ENCODE peak calls at places on chromosomes 3 and 15, in five cellular contexts. F is GM12878, T is GM12891, P is H1, V is SK-N-SH. U is an unnamed sample.

GRCh38 chr3:100002599-100003350 is 111.5 kb downstream of the FILIP1L start:
- DNase-seq in V (no peak), P (no peak), T (no peak), F (no peak), U (no peak)

GRCh38 chr3:107999215-107999775 is 91.5 kb downstream of the CD47 start:
- DNase-seq in T (no peak), P (peak; percentile 34), V (no peak), F (no peak), U (no peak)

GRCh38 chr3:113051827-113052226 is 61.0 kb downstream of the GTPBP8 start:
- DNase-seq in T (no peak), P (no peak), F (no peak), V (no peak), U (no peak)

GRCh38 chr3:129651316-129652202 is 45.1 kb upstream of the PLXND1 start:
- DNase-seq in P (no peak), F (no peak), T (no peak), V (no peak), U (no peak)

GRCh38 chr3:167116120-167116922 is 263.8 kb downstream of the ZBBX start:
- DNase-seq in V (no peak), P (no peak), F (no peak), T (no peak), U (no peak)

GRCh38 chr3:171183042-171183441 is 156.5 kb upstream of the SLC2A2 start:
- DNase-seq in P (no peak), T (no peak), F (no peak), V (no peak), U (no peak)

GRCh38 chr15:47586653-47587224 is 130.6 kb upstream of the SEMA6D start:
- DNase-seq in F (no peak), P (no peak), T (no peak), V (no peak), U (no peak)

GRCh38 chr15:75809986-75810750 is 33.1 kb upstream of the UBE2Q2 start:
- DNase-seq in V (peak; percentile 39), T (no peak), P (peak; percentile 33), F (no peak), U (no peak)

GRCh38 chr3:9681723-9682081 is 21.9 kb upstream of the CPNE9 start:
- DNase-seq in P (no peak), F (no peak), T (no peak), V (no peak), U (no peak)

GRCh38 chr3:31166249-31166885 is 271.9 kb upstream of the GADL1 start:
- DNase-seq in F (no peak), V (no peak), T (no peak), P (no peak), U (no peak)

GRCh38 chr3:126895178-126896066 is 87.5 kb upstream of the PLXNA1 start:
- DNase-seq in T (no peak), P (no peak), F (no peak), V (no peak), U (no peak)

GRCh38 chr3:124650798-124651197 is 79.5 kb upstream of the UMPS start:
- DNase-seq in F (peak; percentile 65), T (no peak), P (no peak), V (no peak), U (peak; percentile 19)

GRCh38 chr15:27336676-27337075 is 365.7 kb downstream of the GABRG3 start:
- DNase-seq in V (no peak), T (no peak), F (no peak), P (no peak), U (no peak)

GRCh38 chr3:9947025-9947995 is 4.9 kb downstream of the PRRT3 start:
- DNase-seq in P (no peak), V (peak; percentile 85), F (no peak), T (no peak), U (no peak)

GRCh38 chr15:96342611-96343528 is 12.4 kb downstream of the NR2F2 start:
- DNase-seq in V (no peak), T (no peak), F (no peak), P (no peak), U (no peak)

GRCh38 chr3:35663471-35663870 is 24.1 kb downstream of the ARPP21 start:
- DNase-seq in V (no peak), P (no peak), T (no peak), F (no peak), U (no peak)

GRCh38 chr3:69095636-69096035 is 10.9 kb downstream of the ARL6IP5 start:
- DNase-seq in T (no peak), P (no peak), V (no peak), F (no peak), U (no peak)

GRCh38 chr3:188309437-188310269 is 155.7 kb downstream of the LPP start:
- DNase-seq in T (no peak), F (peak; percentile 54), P (no peak), V (no peak), U (no peak)

GRCh38 chr15:101043011-101043410 is 123.9 kb downstream of the LRRK1 start:
- DNase-seq in V (no peak), F (no peak), P (no peak), T (no peak), U (no peak)

GRCh38 chr3:161273589-161274218 is 52.6 kb downstream of the NMD3 start:
- DNase-seq in T (no peak), F (no peak), P (no peak), V (peak; percentile 6), U (no peak)

GRCh38 chr3:175433026-175433668 is 574.0 kb downstream of the NAALADL2 start:
- DNase-seq in V (no peak), T (no peak), F (no peak), P (no peak), U (no peak)

GRCh38 chr15:49620174-49620573 is 444 bp downstream of the FAM227B start:
- DNase-seq in T (no peak), F (no peak), V (no peak), P (no peak), U (no peak)

GRCh38 chr3:15377961-15378791 is 45.8 kb upstream of the SH3BP5 start:
- DNase-seq in P (peak; percentile 66), F (peak; percentile 81), T (peak; percentile 33), V (peak; percentile 79), U (no peak)

GRCh38 chr3:194910414-194910979 is 224.8 kb downstream of the FAM43A start:
- DNase-seq in V (no peak), T (no peak), P (no peak), F (no peak), U (no peak)

GRCh38 chr3:117486709-117487394 is 777.3 kb downstream of the TUSC7 start:
- DNase-seq in T (no peak), F (peak; percentile 40), P (no peak), V (peak; percentile 6), U (no peak)

GRCh38 chr3:114741066-114741465 is 406.0 kb downstream of the ZBTB20 start:
- DNase-seq in P (no peak), T (no peak), F (no peak), V (no peak), U (no peak)

GRCh38 chr3:9253327-9253726 is 3.9 kb upstream of the SRGAP3 start:
- DNase-seq in P (no peak), F (no peak), V (no peak), T (no peak), U (no peak)

GRCh38 chr3:55440406-55440708 is 46.7 kb downstream of the WNT5A start:
- DNase-seq in T (no peak), F (no peak), P (no peak), V (no peak), U (no peak)

GRCh38 chr3:38117163-38117716 is 19.7 kb downstream of the ACAA1 start:
- DNase-seq in P (no peak), T (no peak), F (no peak), V (no peak), U (no peak)

GRCh38 chr3:134066539-134067310 is 37.0 kb upstream of the SLCO2A1 start:
- DNase-seq in P (no peak), T (no peak), F (no peak), V (no peak), U (no peak)

GRCh38 chr15:29097168-29097567 is 172.5 kb downstream of the NSMCE3 start:
- DNase-seq in F (no peak), T (no peak), V (no peak), P (no peak), U (no peak)

GRCh38 chr15:69034352-69034751 is 19.9 kb downstream of the NOX5 start:
- DNase-seq in V (no peak), P (no peak), T (no peak), F (no peak), U (no peak)

GRCh38 chr15:69035918-69036258 is 21.4 kb downstream of the NOX5 start:
- DNase-seq in V (no peak), F (no peak), P (no peak), T (no peak), U (no peak)

GRCh38 chr15:69037482-69037881 is 23.0 kb downstream of the NOX5 start:
- DNase-seq in V (no peak), P (no peak), T (no peak), F (no peak), U (no peak)

GRCh38 chr15:69036856-69037255 is 22.4 kb downstream of the NOX5 start:
- DNase-seq in V (no peak), P (no peak), F (no peak), T (no peak), U (no peak)

GRCh38 chr15:69035205-69035917 is 20.9 kb downstream of the NOX5 start:
- DNase-seq in P (peak; percentile 21), F (no peak), T (no peak), V (no peak), U (no peak)
- TF ChIP-seq TAF1 in P (no peak), F (no peak), T (no peak), V (no peak), U (no peak)

GRCh38 chr15:87753539-87753938 is 503.0 kb downstream of the NTRK3 start:
- DNase-seq in T (no peak), P (no peak), V (no peak), F (no peak), U (no peak)

GRCh38 chr15:87755226-87755625 is 501.3 kb downstream of the NTRK3 start:
- DNase-seq in V (no peak), P (no peak), F (no peak), T (no peak), U (no peak)

GRCh38 chr15:87748483-87748882 is 508.1 kb downstream of the NTRK3 start:
- DNase-seq in P (no peak), V (no peak), T (no peak), F (no peak), U (no peak)

GRCh38 chr15:87756072-87756471 is 500.5 kb downstream of the NTRK3 start:
- DNase-seq in V (no peak), F (no peak), P (no peak), T (no peak), U (no peak)

GRCh38 chr15:87752250-87752951 is 504.1 kb downstream of the NTRK3 start:
- DNase-seq in P (no peak), F (no peak), V (no peak), T (no peak), U (no peak)
- TF ChIP-seq TAF1 in P (no peak), F (no peak), V (no peak), T (no peak), U (no peak)

GRCh38 chr15:40844543-40844981 is 714 bp downstream of the SPINT1 start:
- DNase-seq in F (no peak), T (peak; percentile 60), V (peak; percentile 74), P (no peak), U (no peak)
- TF ChIP-seq TAF1 in F (no peak), T (no peak), V (no peak), P (no peak), U (no peak)

GRCh38 chr3:22859618-22860017 is 343.5 kb upstream of the UBE2E2 start:
- DNase-seq in P (no peak), T (no peak), V (no peak), F (no peak), U (no peak)

GRCh38 chr3:22858486-22858885 is 344.6 kb upstream of the UBE2E2 start:
- DNase-seq in F (no peak), P (no peak), V (no peak), T (no peak), U (no peak)

GRCh38 chr3:22861426-22861825 is 341.7 kb upstream of the UBE2E2 start:
- DNase-seq in F (no peak), V (no peak), T (no peak), P (no peak), U (no peak)

GRCh38 chr3:22862111-22862510 is 341.0 kb upstream of the UBE2E2 start:
- DNase-seq in P (no peak), V (no peak), F (no peak), T (no peak), U (no peak)
- TF ChIP-seq TAF1 in P (no peak), V (no peak), F (no peak), T (no peak), U (no peak)